ENCODE peak calls at places on chromosomes 4 and X, in six cellular contexts. One of them, this sample, is unnamed.

GRCh38 chr4:13989496-13989895 is 362.0 kb upstream of the BOD1L1 start:
- DNase-seq in GM23338: no peak
- DNase-seq in K562: no peak
- DNase-seq in WTC11: no peak
- DNase-seq in H1: no peak
- DNase-seq in HepG2: no peak
- DNase-seq in this sample: no peak

GRCh38 chr4:5568931-5569330 is 139.4 kb downstream of the EVC2 start:
- DNase-seq in GM23338: no peak
- DNase-seq in K562: no peak
- DNase-seq in WTC11: no peak
- DNase-seq in H1: no peak
- DNase-seq in HepG2: no peak
- DNase-seq in this sample: no peak

GRCh38 chrX:56797966-56798711 is 69.1 kb downstream of the NBDY start:
- DNase-seq in GM23338: no peak
- DNase-seq in K562: no peak
- DNase-seq in WTC11: no peak
- DNase-seq in H1: peak
- DNase-seq in HepG2: no peak
- DNase-seq in this sample: no peak

GRCh38 chr4:106312377-106312776 is 3.6 kb downstream of the TBCK start:
- DNase-seq in GM23338: no peak
- DNase-seq in K562: no peak
- DNase-seq in WTC11: no peak
- DNase-seq in H1: no peak
- DNase-seq in HepG2: no peak
- DNase-seq in this sample: no peak

GRCh38 chrX:41245641-41246040 is 88.3 kb upstream of the DDX3X start:
- DNase-seq in GM23338: no peak
- DNase-seq in K562: no peak
- DNase-seq in WTC11: no peak
- DNase-seq in H1: no peak
- DNase-seq in HepG2: no peak
- DNase-seq in this sample: no peak

GRCh38 chr4:180449395-180449956 is 1793.7 kb upstream of the TENM3 start:
- DNase-seq in GM23338: peak
- DNase-seq in K562: no peak
- DNase-seq in WTC11: peak
- DNase-seq in H1: no peak
- DNase-seq in HepG2: peak
- DNase-seq in this sample: no peak

GRCh38 chrX:107707866-107708265 is 67.7 kb downstream of the TSC22D3 start:
- DNase-seq in GM23338: no peak
- DNase-seq in K562: no peak
- DNase-seq in WTC11: no peak
- DNase-seq in H1: no peak
- DNase-seq in HepG2: no peak
- DNase-seq in this sample: no peak

GRCh38 chr4:30616943-30617646 is 103.1 kb upstream of the PCDH7 start:
- DNase-seq in GM23338: no peak
- DNase-seq in K562: no peak
- DNase-seq in WTC11: no peak
- DNase-seq in H1: no peak
- DNase-seq in HepG2: no peak
- DNase-seq in this sample: no peak

GRCh38 chr4:16140520-16141249 is 56.9 kb upstream of the PROM1 start:
- DNase-seq in GM23338: no peak
- DNase-seq in K562: no peak
- DNase-seq in WTC11: no peak
- DNase-seq in H1: no peak
- DNase-seq in HepG2: peak
- DNase-seq in this sample: no peak

GRCh38 chr4:112888617-112889016 is 160.8 kb upstream of the ANK2 start:
- DNase-seq in GM23338: no peak
- DNase-seq in K562: no peak
- DNase-seq in WTC11: no peak
- DNase-seq in H1: no peak
- DNase-seq in HepG2: no peak
- DNase-seq in this sample: no peak

GRCh38 chrX:120774611-120775010 is 101.1 kb downstream of the CT47B1 start:
- DNase-seq in GM23338: no peak
- DNase-seq in K562: no peak
- DNase-seq in WTC11: no peak
- DNase-seq in H1: no peak
- DNase-seq in HepG2: no peak
- DNase-seq in this sample: no peak

GRCh38 chr4:81454498-81454897 is 17.2 kb downstream of the RASGEF1B start:
- DNase-seq in GM23338: no peak
- DNase-seq in K562: peak
- DNase-seq in WTC11: no peak
- DNase-seq in H1: no peak
- DNase-seq in HepG2: no peak
- DNase-seq in this sample: no peak

GRCh38 chrX:134718329-134719317 is 60.4 kb upstream of the PLAC1 start:
- DNase-seq in GM23338: peak
- DNase-seq in K562: peak
- DNase-seq in WTC11: no peak
- DNase-seq in H1: no peak
- DNase-seq in HepG2: no peak
- DNase-seq in this sample: peak

GRCh38 chr4:67436742-67437141 is 108.6 kb downstream of the CENPC start:
- DNase-seq in GM23338: no peak
- DNase-seq in K562: no peak
- DNase-seq in WTC11: no peak
- DNase-seq in H1: no peak
- DNase-seq in HepG2: no peak
- DNase-seq in this sample: peak

GRCh38 chrX:47093248-47093647 is 15.0 kb downstream of the RGN start:
- DNase-seq in GM23338: peak
- DNase-seq in K562: peak
- DNase-seq in WTC11: no peak
- DNase-seq in H1: no peak
- DNase-seq in HepG2: no peak
- DNase-seq in this sample: no peak

GRCh38 chr4:22268350-22269025 is 247.4 kb downstream of the ADGRA3 start:
- DNase-seq in GM23338: no peak
- DNase-seq in K562: no peak
- DNase-seq in WTC11: no peak
- DNase-seq in H1: no peak
- DNase-seq in HepG2: peak
- DNase-seq in this sample: no peak

GRCh38 chr4:142160509-142160908 is 524.1 kb downstream of the IL15 start:
- DNase-seq in GM23338: no peak
- DNase-seq in K562: no peak
- DNase-seq in WTC11: no peak
- DNase-seq in H1: no peak
- DNase-seq in HepG2: no peak
- DNase-seq in this sample: no peak

GRCh38 chr4:21097026-21097425 is 396.8 kb downstream of the PACRGL start:
- DNase-seq in GM23338: no peak
- DNase-seq in K562: no peak
- DNase-seq in WTC11: no peak
- DNase-seq in H1: no peak
- DNase-seq in HepG2: no peak
- DNase-seq in this sample: no peak

GRCh38 chr4:158606969-158607368 is 64.7 kb downstream of the C4orf46 start:
- DNase-seq in GM23338: no peak
- DNase-seq in K562: no peak
- DNase-seq in WTC11: no peak
- DNase-seq in H1: no peak
- DNase-seq in HepG2: no peak
- DNase-seq in this sample: no peak

GRCh38 chr4:148258526-148258925 is 183.7 kb downstream of the NR3C2 start:
- DNase-seq in GM23338: no peak
- DNase-seq in K562: no peak
- DNase-seq in WTC11: no peak
- DNase-seq in H1: no peak
- DNase-seq in HepG2: no peak
- DNase-seq in this sample: no peak
- TF ChIP-seq CREB1 in GM23338: no peak
- TF ChIP-seq CREB1 in K562: no peak
- TF ChIP-seq CREB1 in WTC11: no peak
- TF ChIP-seq CREB1 in H1: no peak
- TF ChIP-seq CREB1 in HepG2: no peak
- TF ChIP-seq CREB1 in this sample: no peak

GRCh38 chr4:101527186-101527585 is 179.9 kb upstream of the PPP3CA start:
- DNase-seq in GM23338: no peak
- DNase-seq in K562: no peak
- DNase-seq in WTC11: no peak
- DNase-seq in H1: no peak
- DNase-seq in HepG2: no peak
- DNase-seq in this sample: peak
- TF ChIP-seq CREB1 in GM23338: no peak
- TF ChIP-seq CREB1 in K562: no peak
- TF ChIP-seq CREB1 in WTC11: no peak
- TF ChIP-seq CREB1 in H1: no peak
- TF ChIP-seq CREB1 in HepG2: no peak
- TF ChIP-seq CREB1 in this sample: peak

GRCh38 chr4:3211866-3212265 is 37.1 kb upstream of the MSANTD1 start:
- DNase-seq in GM23338: no peak
- DNase-seq in K562: no peak
- DNase-seq in WTC11: no peak
- DNase-seq in H1: no peak
- DNase-seq in HepG2: no peak
- DNase-seq in this sample: no peak

GRCh38 chr4:3213661-3214250 is 35.2 kb upstream of the MSANTD1 start:
- DNase-seq in GM23338: no peak
- DNase-seq in K562: no peak
- DNase-seq in WTC11: no peak
- DNase-seq in H1: no peak
- DNase-seq in HepG2: no peak
- DNase-seq in this sample: no peak

GRCh38 chr4:3215256-3215655 is 33.7 kb upstream of the MSANTD1 start:
- DNase-seq in GM23338: no peak
- DNase-seq in K562: no peak
- DNase-seq in WTC11: no peak
- DNase-seq in H1: no peak
- DNase-seq in HepG2: no peak
- DNase-seq in this sample: no peak

GRCh38 chr4:3212391-3213100 is 36.4 kb upstream of the MSANTD1 start:
- DNase-seq in GM23338: no peak
- DNase-seq in K562: no peak
- DNase-seq in WTC11: no peak
- DNase-seq in H1: no peak
- DNase-seq in HepG2: no peak
- DNase-seq in this sample: no peak

GRCh38 chr4:3213101-3213416 is 35.9 kb upstream of the MSANTD1 start:
- DNase-seq in GM23338: no peak
- DNase-seq in K562: no peak
- DNase-seq in WTC11: no peak
- DNase-seq in H1: no peak
- DNase-seq in HepG2: peak
- DNase-seq in this sample: no peak
- TF ChIP-seq CREB1 in GM23338: no peak
- TF ChIP-seq CREB1 in K562: no peak
- TF ChIP-seq CREB1 in WTC11: no peak
- TF ChIP-seq CREB1 in H1: no peak
- TF ChIP-seq CREB1 in HepG2: no peak
- TF ChIP-seq CREB1 in this sample: no peak

GRCh38 chr4:1249731-1250526 is 999 bp upstream of the CTBP1 start:
- DNase-seq in GM23338: peak
- DNase-seq in K562: peak
- DNase-seq in WTC11: peak
- DNase-seq in H1: peak
- DNase-seq in HepG2: peak
- DNase-seq in this sample: no peak
- TF ChIP-seq CREB1 in GM23338: no peak
- TF ChIP-seq CREB1 in K562: no peak
- TF ChIP-seq CREB1 in WTC11: peak
- TF ChIP-seq CREB1 in H1: no peak
- TF ChIP-seq CREB1 in HepG2: no peak
- TF ChIP-seq CREB1 in this sample: no peak

GRCh38 chrX:39835241-39835640 is 262.5 kb downstream of the BCOR start:
- DNase-seq in GM23338: no peak
- DNase-seq in K562: no peak
- DNase-seq in WTC11: no peak
- DNase-seq in H1: no peak
- DNase-seq in HepG2: no peak
- DNase-seq in this sample: no peak

GRCh38 chrX:39837688-39838087 is 260.1 kb downstream of the BCOR start:
- DNase-seq in GM23338: no peak
- DNase-seq in K562: no peak
- DNase-seq in WTC11: no peak
- DNase-seq in H1: no peak
- DNase-seq in HepG2: no peak
- DNase-seq in this sample: no peak

GRCh38 chrX:39834600-39834999 is 263.2 kb downstream of the BCOR start:
- DNase-seq in GM23338: no peak
- DNase-seq in K562: no peak
- DNase-seq in WTC11: no peak
- DNase-seq in H1: no peak
- DNase-seq in HepG2: no peak
- DNase-seq in this sample: no peak

GRCh38 chrX:39835776-39836175 is 262.0 kb downstream of the BCOR start:
- DNase-seq in GM23338: no peak
- DNase-seq in K562: no peak
- DNase-seq in WTC11: no peak
- DNase-seq in H1: no peak
- DNase-seq in HepG2: no peak
- DNase-seq in this sample: no peak

DNA sequence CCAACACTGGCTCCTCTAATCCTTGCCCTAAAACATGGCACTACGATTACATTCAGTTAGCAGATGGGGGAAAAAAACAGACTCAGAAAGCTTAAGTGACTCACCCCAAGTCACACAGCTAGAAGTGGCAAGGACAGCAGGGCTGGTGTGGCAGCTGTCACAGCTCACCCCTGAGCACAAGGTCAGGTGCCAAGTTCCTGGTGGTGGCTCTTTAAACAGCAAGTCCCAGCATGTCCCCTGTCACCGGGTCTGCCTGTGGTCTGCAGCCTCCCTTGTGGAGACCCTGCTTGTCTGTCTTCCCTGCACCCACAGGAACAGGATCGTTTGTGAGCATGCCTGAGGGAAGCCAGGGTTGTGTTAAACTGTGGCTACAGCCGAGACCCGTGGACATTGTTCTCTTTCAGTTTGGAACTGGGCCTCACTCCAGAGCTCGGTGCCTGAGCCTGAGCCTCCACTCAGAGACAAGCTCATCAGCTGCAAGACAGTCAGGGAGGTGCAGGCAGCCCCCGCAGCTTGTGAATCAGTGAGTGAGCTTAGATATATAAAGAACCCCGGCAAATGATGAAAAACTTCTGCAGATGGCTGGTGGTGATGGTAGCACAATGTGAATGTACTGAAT is 260.8 kb downstream of the BCOR start:
- DNase-seq in GM23338: no peak
- DNase-seq in K562: no peak
- DNase-seq in WTC11: no peak
- DNase-seq in H1: no peak
- DNase-seq in HepG2: no peak
- DNase-seq in this sample: no peak
- TF ChIP-seq CREB1 in GM23338: no peak
- TF ChIP-seq CREB1 in K562: no peak
- TF ChIP-seq CREB1 in WTC11: no peak
- TF ChIP-seq CREB1 in H1: no peak
- TF ChIP-seq CREB1 in HepG2: no peak
- TF ChIP-seq CREB1 in this sample: no peak